ENCODE peak calls at places on chromosomes 3 and 15, in seven cellular contexts. H is astrocyte of the spinal cord; O is GM12865; Y is fibroblast of lung; Q is GM13976; J is CD4-positive, alpha-beta T cell; Z is activated CD8-positive, alpha-beta T cell treated with anti-CD3 and anti-CD28 coated beads for 36 hours. V is an unnamed sample.

GRCh38 chr15:63715818-63716217 is 117.9 kb downstream of the HERC1 start:
- DNase-seq in H (no peak), O (no peak), Y (peak; percentile 32), Q (no peak), J (no peak), Z (no peak), V (no peak)

GRCh38 chr3:71973337-71974030 is 188.5 kb upstream of the PROK2 start:
- DNase-seq in H (no peak), O (no peak), Y (no peak), Q (no peak), J (no peak), Z (no peak), V (no peak)

GRCh38 chr15:37847776-37848175 is 86.7 kb upstream of the TMCO5A start:
- DNase-seq in H (no peak), O (no peak), Y (no peak), Q (no peak), J (no peak), Z (no peak), V (no peak)

GRCh38 chr3:49388416-49388815 is 23.4 kb downstream of the RHOA start:
- DNase-seq in H (no peak), O (no peak), Y (peak; percentile 60), Q (no peak), J (no peak), Z (no peak), V (no peak)

GRCh38 chr15:44144992-44145391 is 50.1 kb downstream of the FRMD5 start:
- DNase-seq in H (no peak), O (no peak), Y (no peak), Q (no peak), J (no peak), Z (no peak), V (no peak)

GRCh38 chr3:134640872-134641470 is 9.9 kb downstream of the KY start:
- DNase-seq in H (peak; percentile 35), O (peak; percentile 46), Y (peak; percentile 34), Q (no peak), J (no peak), Z (peak; percentile 37), V (no peak)

GRCh38 chr3:17795733-17796132 is 53.3 kb upstream of the TBC1D5 start:
- DNase-seq in H (no peak), O (no peak), Y (peak; percentile 27), Q (no peak), J (no peak), Z (no peak), V (no peak)

GRCh38 chr3:37200141-37200540 is 25.8 kb upstream of the LRRFIP2 start:
- DNase-seq in H (no peak), O (no peak), Y (peak; percentile 41), Q (no peak), J (no peak), Z (no peak), V (no peak)

GRCh38 chr15:90497374-90497773 is 32.3 kb upstream of the CRTC3 start:
- DNase-seq in H (no peak), O (no peak), Y (no peak), Q (no peak), J (no peak), Z (no peak), V (no peak)

GRCh38 chr3:197510642-197511018 is 45.1 kb downstream of the BDH1 start:
- DNase-seq in H (no peak), O (no peak), Y (no peak), Q (peak; percentile 27), J (no peak), Z (no peak), V (no peak)

GRCh38 chr3:189233225-189233858 is 61.6 kb downstream of the TPRG1 start:
- DNase-seq in H (peak; percentile 65), O (peak; percentile 52), Y (peak; percentile 62), Q (no peak), J (no peak), Z (peak; percentile 46), V (peak; percentile 6)

GRCh38 chr3:94063497-94064119 is 747 bp downstream of the NSUN3 start:
- DNase-seq in H (no peak), O (peak; percentile 22), Y (peak; percentile 13), Q (no peak), J (no peak), Z (peak; percentile 12), V (no peak)

GRCh38 chr3:106176734-106177133 is 307.9 kb upstream of the CBLB start:
- DNase-seq in H (peak; percentile 32), O (peak; percentile 93), Y (peak; percentile 30), Q (peak; percentile 33), J (peak; percentile 45), Z (peak; percentile 82), V (peak; percentile 59)

GRCh38 chr3:134471521-134472193 is 14.1 kb downstream of the ANAPC13 start:
- DNase-seq in H (peak; percentile 64), O (no peak), Y (peak; percentile 74), Q (no peak), J (no peak), Z (no peak), V (no peak)

GRCh38 chr15:71048913-71049675 is 66.2 kb upstream of the THSD4 start:
- DNase-seq in H (peak; percentile 87), O (no peak), Y (peak; percentile 100), Q (no peak), J (no peak), Z (no peak), V (no peak)

DNA sequence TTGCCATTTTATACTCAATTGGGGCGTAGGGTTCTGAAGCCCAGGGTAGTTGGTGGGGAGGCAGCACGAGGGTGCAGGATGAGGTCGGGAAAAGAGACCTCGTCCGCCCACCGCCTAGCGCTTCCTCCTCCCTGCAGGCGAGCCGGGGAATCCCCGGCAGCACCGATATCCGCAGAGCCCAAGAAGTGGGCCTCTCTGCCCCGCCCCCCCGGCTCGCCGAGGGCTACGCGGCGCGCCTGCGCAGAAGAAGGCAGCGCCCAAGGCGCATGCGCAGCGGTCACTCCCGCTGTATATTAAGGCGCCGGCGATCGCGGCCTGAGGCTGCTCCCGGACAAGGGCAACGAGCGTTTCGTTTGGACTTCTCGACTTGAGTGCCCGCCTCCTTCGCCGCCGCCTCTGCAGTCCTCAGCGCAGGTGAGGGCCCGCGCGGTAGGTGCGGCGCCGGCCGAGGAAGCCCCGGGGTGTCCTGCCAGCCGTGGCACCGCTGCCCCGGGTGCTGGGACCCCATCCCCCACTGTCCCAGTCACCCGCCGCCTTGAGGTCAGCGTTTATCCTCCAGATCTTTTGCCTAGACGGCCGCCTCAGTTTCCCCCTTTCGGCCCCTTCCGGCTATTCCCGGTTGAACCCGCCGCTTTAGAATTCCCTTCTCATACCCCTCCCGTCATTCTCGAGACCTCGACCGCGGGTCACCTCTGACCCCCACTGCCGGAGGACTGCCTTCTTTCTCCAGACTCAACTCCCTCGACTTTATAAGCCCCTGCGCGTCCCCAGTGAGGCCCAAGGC is at the start of gene ALAS1:
- DNase-seq in H (peak; percentile 88), O (peak; percentile 95), Y (peak; percentile 72), Q (peak; percentile 99), J (peak; percentile 92), Z (peak; percentile 95), V (peak; percentile 98)
- TF ChIP-seq CTCF in H (peak; percentile 8), O (no peak), Y (no peak), Q (no peak), J (no peak), Z (no peak), V (no peak)

DNA sequence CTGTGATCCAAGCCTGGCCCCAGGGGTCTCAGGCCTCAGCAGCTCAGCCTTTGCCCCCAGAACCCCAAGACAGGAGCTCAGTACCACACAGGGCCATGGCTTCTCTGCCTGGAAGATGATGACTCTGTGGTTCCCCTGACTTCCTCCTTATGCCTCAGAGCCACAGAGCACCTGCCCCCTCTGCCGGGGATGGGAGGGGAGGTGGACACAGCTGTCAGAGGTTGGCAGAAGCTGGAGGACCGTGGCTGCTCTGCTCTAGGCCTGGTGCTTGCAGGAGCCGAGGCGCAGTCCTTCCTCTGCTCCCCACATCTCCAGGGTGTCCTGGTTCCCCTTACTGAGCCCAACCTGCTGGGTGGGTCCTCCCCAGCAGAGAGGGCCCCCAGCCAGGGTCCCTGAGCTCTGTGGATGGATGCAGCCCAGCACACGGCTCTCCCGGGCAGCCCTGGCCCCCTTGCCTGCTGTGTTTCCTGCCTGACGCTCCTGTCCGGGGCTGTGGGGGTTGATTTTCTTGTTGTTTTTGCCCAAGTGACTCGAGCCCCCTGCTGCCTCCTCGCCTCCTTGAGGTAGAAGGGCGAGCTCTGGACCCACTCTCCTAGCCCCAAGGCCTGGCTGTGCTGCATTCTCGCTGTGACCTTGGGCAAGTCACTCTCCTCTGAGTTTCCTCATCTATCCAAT is 36.6 kb downstream of the PSTPIP1 start:
- DNase-seq in H (peak; percentile 18), O (peak; percentile 68), Y (no peak), Q (peak; percentile 74), J (no peak), Z (peak; percentile 62), V (peak; percentile 72)
- TF ChIP-seq CTCF in H (no peak), O (peak; percentile 54), Y (no peak), Q (peak; percentile 61), J (no peak), Z (no peak), V (peak; percentile 18)

GRCh38 chr3:153284282-153284938 is 122.4 kb downstream of the RAP2B start:
- DNase-seq in H (peak; percentile 85), O (peak; percentile 59), Y (peak; percentile 91), Q (peak; percentile 36), J (no peak), Z (peak; percentile 72), V (peak; percentile 47)

GRCh38 chr3:153287017-153287416 is 125.0 kb downstream of the RAP2B start:
- DNase-seq in H (no peak), O (no peak), Y (no peak), Q (no peak), J (no peak), Z (no peak), V (no peak)

GRCh38 chr3:153285982-153286381 is 124.0 kb downstream of the RAP2B start:
- DNase-seq in H (no peak), O (no peak), Y (no peak), Q (no peak), J (no peak), Z (no peak), V (no peak)

GRCh38 chr3:153289334-153289808 is 127.3 kb downstream of the RAP2B start:
- DNase-seq in H (no peak), O (no peak), Y (peak; percentile 40), Q (no peak), J (no peak), Z (no peak), V (no peak)

GRCh38 chr3:153285194-153285641 is 123.2 kb downstream of the RAP2B start:
- DNase-seq in H (peak; percentile 44), O (no peak), Y (peak; percentile 22), Q (no peak), J (no peak), Z (no peak), V (no peak)
- TF ChIP-seq CTCF in H (peak; percentile 14), O (no peak), Y (no peak), Q (no peak), J (no peak), Z (no peak), V (no peak)

DNA sequence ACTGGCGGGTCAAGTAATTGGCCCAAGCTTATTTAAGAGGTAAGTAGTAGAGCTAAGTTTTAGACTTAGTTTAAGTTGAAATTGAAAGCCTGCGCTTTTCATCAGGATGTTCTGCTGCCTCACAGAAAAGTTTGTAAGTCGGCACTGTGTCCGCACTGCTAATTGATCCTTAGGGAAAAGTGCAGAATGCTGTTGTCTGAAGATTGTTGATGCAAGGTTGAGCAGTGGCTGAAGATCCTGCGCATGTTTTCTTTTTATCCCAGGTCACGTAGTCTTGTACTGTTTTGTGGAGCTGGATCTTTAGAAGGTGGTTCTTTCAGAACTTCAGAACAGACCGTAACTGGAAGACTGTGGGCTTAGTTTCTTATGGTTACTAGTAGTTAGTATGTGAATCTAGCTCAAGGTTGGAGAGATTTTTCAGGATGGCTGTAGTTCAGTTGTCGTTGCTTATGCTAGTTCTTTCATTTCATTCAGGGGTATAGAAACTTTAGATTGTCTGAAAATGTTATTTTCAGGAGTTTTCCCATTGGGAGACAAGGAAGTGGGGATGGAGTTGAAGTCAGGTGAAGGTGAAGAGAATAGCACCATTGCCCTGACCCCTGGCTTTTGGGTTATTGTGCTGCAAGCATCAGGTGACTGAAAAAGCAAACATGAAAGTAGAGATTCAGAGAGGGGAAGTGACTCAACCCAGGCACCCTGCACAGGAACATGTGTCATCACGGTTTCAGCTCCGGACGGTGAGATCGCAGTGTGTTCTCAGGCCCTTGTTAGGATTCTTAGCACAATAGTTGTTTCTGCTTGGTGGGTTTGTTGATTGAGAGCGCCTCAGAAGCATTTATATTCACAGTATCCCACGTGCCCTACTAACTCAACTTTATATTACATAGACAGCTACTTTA is 32.8 kb downstream of the AKAP13 start:
- DNase-seq in H (peak; percentile 94), O (peak; percentile 97), Y (peak; percentile 93), Q (peak; percentile 90), J (peak; percentile 60), Z (peak; percentile 91), V (peak; percentile 89)
- TF ChIP-seq CTCF in H (no peak), O (peak; percentile 8), Y (no peak), Q (no peak), J (no peak), Z (no peak), V (no peak)